ENCODE peak calls at places on chromosomes 16 and 17, in six cellular contexts. B, Q, R, L, K and W are unnamed samples.

GRCh38 chr17:33113281-33114010 is 121.8 kb downstream of the SPACA3 start:
- DNase-seq in B (peak; percentile 40), Q (no peak), R (no peak), L (no peak), K (no peak), W (peak; percentile 15)

GRCh38 chr16:2482181-2483107 is 7.5 kb downstream of the TBC1D24 start:
- DNase-seq in B (peak; percentile 77), Q (peak; percentile 89), R (peak; percentile 55), L (no peak), K (peak; percentile 78), W (peak; percentile 69)

GRCh38 chr16:24515186-24515585 is 24.2 kb upstream of the RBBP6 start:
- DNase-seq in B (no peak), Q (no peak), R (no peak), L (no peak), K (no peak), W (no peak)

GRCh38 chr16:48609453-48610023 is 442 bp downstream of the N4BP1 start:
- DNase-seq in B (peak; percentile 75), Q (peak; percentile 94), R (no peak), L (peak; percentile 71), K (peak; percentile 67), W (peak; percentile 87)

GRCh38 chr16:2008009-2008526 is 1.6 kb downstream of the ZNF598 start:
- DNase-seq in B (peak; percentile 83), Q (peak; percentile 65), R (no peak), L (peak; percentile 81), K (no peak), W (no peak)

GRCh38 chr16:56789360-56789759 is 59.4 kb downstream of the NUP93 start:
- DNase-seq in B (peak; percentile 69), Q (no peak), R (no peak), L (peak; percentile 51), K (no peak), W (no peak)

GRCh38 chr17:6231465-6231864 is 161.3 kb downstream of the WSCD1 start:
- DNase-seq in B (no peak), Q (no peak), R (no peak), L (no peak), K (no peak), W (no peak)

GRCh38 chr16:63447121-63447520 is 1410.9 kb upstream of the CDH8 start:
- DNase-seq in B (no peak), Q (no peak), R (no peak), L (no peak), K (no peak), W (no peak)

GRCh38 chr17:42387221-42387657 is 1.0 kb downstream of the STAT3 start:
- DNase-seq in B (no peak), Q (no peak), R (no peak), L (peak; percentile 44), K (no peak), W (no peak)

GRCh38 chr17:57379237-57380054 is 123.1 kb downstream of the MSI2 start:
- DNase-seq in B (no peak), Q (peak; percentile 18), R (no peak), L (no peak), K (no peak), W (peak; percentile 43)

GRCh38 chr17:39485555-39485954 is 24.3 kb downstream of the CDK12 start:
- DNase-seq in B (no peak), Q (no peak), R (no peak), L (no peak), K (no peak), W (no peak)

GRCh38 chr17:17363638-17364337 is 60.6 kb downstream of the NT5M start:
- DNase-seq in B (no peak), Q (no peak), R (no peak), L (peak; percentile 54), K (no peak), W (peak; percentile 54)

GRCh38 chr17:27009087-27009486 is 284.8 kb upstream of the WSB1 start:
- DNase-seq in B (no peak), Q (peak; percentile 36), R (no peak), L (no peak), K (no peak), W (no peak)

GRCh38 chr17:40485851-40486512 is 15.4 kb downstream of the TNS4 start:
- DNase-seq in B (no peak), Q (no peak), R (peak; percentile 80), L (peak; percentile 65), K (peak; percentile 42), W (no peak)

GRCh38 chr17:60036796-60037677 is 41.7 kb downstream of the HEATR6 start:
- DNase-seq in B (peak; percentile 75), Q (peak; percentile 89), R (peak; percentile 36), L (peak; percentile 88), K (peak; percentile 61), W (peak; percentile 63)

GRCh38 chr16:8845699-8846298 is 23.0 kb downstream of the CARHSP1 start:
- DNase-seq in B (no peak), Q (no peak), R (no peak), L (no peak), K (no peak), W (no peak)

GRCh38 chr16:73545713-73546112 is 497.8 kb upstream of the ZFHX3 start:
- DNase-seq in B (no peak), Q (no peak), R (no peak), L (no peak), K (no peak), W (no peak)

GRCh38 chr16:4777339-4778049 is 10.5 kb upstream of the ZNF500 start:
- DNase-seq in B (no peak), Q (peak; percentile 62), R (no peak), L (no peak), K (no peak), W (no peak)

GRCh38 chr16:19911747-19912146 is 27.1 kb upstream of the GPRC5B start:
- DNase-seq in B (no peak), Q (no peak), R (no peak), L (no peak), K (no peak), W (no peak)

GRCh38 chr16:84647830-84648594 is at the start of gene KLHL36:
- DNase-seq in B (peak; percentile 46), Q (peak; percentile 96), R (peak; percentile 52), L (peak; percentile 80), K (peak; percentile 71), W (peak; percentile 72)

GRCh38 chr17:43823350-43824084 is 9.4 kb downstream of the MPP3 start:
- DNase-seq in B (no peak), Q (no peak), R (no peak), L (no peak), K (no peak), W (peak; percentile 70)

GRCh38 chr17:63022567-63022966 is 56.5 kb downstream of the TANC2 start:
- DNase-seq in B (no peak), Q (no peak), R (no peak), L (no peak), K (no peak), W (no peak)

GRCh38 chr17:32627233-32628008 is 140.6 kb downstream of the CDK5R1 start:
- DNase-seq in B (peak; percentile 37), Q (no peak), R (no peak), L (no peak), K (no peak), W (no peak)

GRCh38 chr17:48100160-48100559 is 1.1 kb downstream of the CBX1 start:
- DNase-seq in B (no peak), Q (no peak), R (no peak), L (no peak), K (no peak), W (no peak)

GRCh38 chr16:5379948-5380347 is 282.4 kb upstream of the EEF2KMT start:
- DNase-seq in B (no peak), Q (no peak), R (no peak), L (no peak), K (no peak), W (no peak)

GRCh38 chr16:15509593-15510520 is 75.5 kb downstream of the BMERB1 start:
- DNase-seq in B (no peak), Q (no peak), R (no peak), L (no peak), K (no peak), W (no peak)

GRCh38 chr17:61490540-61490975 is 38.3 kb downstream of the TBX4 start:
- DNase-seq in B (no peak), Q (no peak), R (no peak), L (peak; percentile 64), K (no peak), W (no peak)

GRCh38 chr17:78528541-78528940 is 48.7 kb downstream of the DNAH17 start:
- DNase-seq in B (no peak), Q (no peak), R (no peak), L (no peak), K (no peak), W (no peak)

GRCh38 chr16:72963921-72964320 is 84.0 kb downstream of the ZFHX3 start:
- DNase-seq in B (no peak), Q (no peak), R (no peak), L (no peak), K (no peak), W (no peak)

GRCh38 chr16:82460761-82461160 is 166.0 kb upstream of the CDH13 start:
- DNase-seq in B (no peak), Q (no peak), R (no peak), L (no peak), K (no peak), W (no peak)

GRCh38 chr16:31535737-31536136 is 8.0 kb downstream of the AHSP start:
- DNase-seq in B (no peak), Q (no peak), R (no peak), L (no peak), K (no peak), W (no peak)

GRCh38 chr17:29615048-29615385 is 7.7 kb downstream of the CORO6 start:
- DNase-seq in B (peak; percentile 26), Q (no peak), R (no peak), L (peak; percentile 82), K (peak; percentile 43), W (no peak)
- H3K4me1 ChIP-seq in B (peaks cover 57% of the 10 kb centered on the region), Q (peaks cover 49% of the 10 kb centered on the region), R (peaks cover 67% of the 10 kb centered on the region), L (peaks cover 55% of the 10 kb centered on the region), K (peaks cover 62% of the 10 kb centered on the region), W (peaks cover 50% of the 10 kb centered on the region)

GRCh38 chr16:85867189-85867588 is 31.8 kb upstream of the IRF8 start:
- DNase-seq in B (no peak), Q (no peak), R (no peak), L (no peak), K (no peak), W (no peak)
- H3K27me3 ChIP-seq in B (no peaks in the 10 kb centered on the region), Q (no peaks in the 10 kb centered on the region), R (no peaks in the 10 kb centered on the region), L (no peaks in the 10 kb centered on the region), K (no peaks in the 10 kb centered on the region), W (no peaks in the 10 kb centered on the region)

GRCh38 chr16:11843206-11843605 is 8.1 kb downstream of the RSL1D1 start:
- DNase-seq in B (no peak), Q (no peak), R (no peak), L (no peak), K (no peak), W (no peak)

GRCh38 chr16:11848842-11849241 is 2.5 kb downstream of the RSL1D1 start:
- DNase-seq in B (no peak), Q (no peak), R (no peak), L (no peak), K (no peak), W (no peak)

GRCh38 chr16:11841026-11841425 is 10.3 kb downstream of the RSL1D1 start:
- DNase-seq in B (no peak), Q (no peak), R (no peak), L (no peak), K (no peak), W (no peak)

GRCh38 chr16:11844499-11844898 is 6.8 kb downstream of the RSL1D1 start:
- DNase-seq in B (no peak), Q (no peak), R (no peak), L (no peak), K (no peak), W (no peak)

GRCh38 chr16:11843861-11844260 is 7.5 kb downstream of the RSL1D1 start:
- DNase-seq in B (no peak), Q (no peak), R (no peak), L (no peak), K (no peak), W (no peak)
- H3K36me3 ChIP-seq in B (peaks cover 30% of the 10 kb centered on the region), Q (peaks cover 62% of the 10 kb centered on the region), R (peaks cover 100% of the 10 kb centered on the region), L (no peaks in the 10 kb centered on the region), K (peaks cover 23% of the 10 kb centered on the region), W (peaks cover 55% of the 10 kb centered on the region)

GRCh38 chr16:49833055-49833454 is 22.9 kb downstream of the ZNF423 start:
- DNase-seq in B (peak; percentile 29), Q (no peak), R (peak; percentile 67), L (peak; percentile 69), K (peak; percentile 55), W (peak; percentile 81)
- H3K4me1 ChIP-seq in B (peaks cover 21% of the 10 kb centered on the region), Q (peaks cover 45% of the 10 kb centered on the region), R (peaks cover 86% of the 10 kb centered on the region), L (peaks cover 36% of the 10 kb centered on the region), K (peaks cover 97% of the 10 kb centered on the region), W (peaks cover 44% of the 10 kb centered on the region)